ENCODE peak calls at places on chromosome 22, in four cellular contexts. M is A549, F is Karpas-422, Y is GM23338. D is an unnamed sample.

GRCh38 chr22:39183991-39184585 is 31.6 kb upstream of the CBX7 start:
- DNase-seq in Y (peak; percentile 63), F (peak; percentile 71), M (peak; percentile 29), D (no peak)

GRCh38 chr22:39070186-39070585 is 6.9 kb upstream of the APOBEC3G start:
- DNase-seq in Y (no peak), F (no peak), M (no peak), D (no peak)

GRCh38 chr22:28029201-28029948 is 110.3 kb upstream of the PITPNB start:
- DNase-seq in M (peak; percentile 35), F (no peak), Y (peak; percentile 24), D (no peak)

GRCh38 chr22:47693606-47694005 is 931.2 kb downstream of the TBC1D22A start:
- DNase-seq in F (no peak), M (no peak), Y (no peak), D (no peak)

GRCh38 chr22:47841166-47841565 is 1078.7 kb downstream of the TBC1D22A start:
- DNase-seq in F (no peak), M (no peak), Y (no peak), D (no peak)

GRCh38 chr22:43303751-43304150 is 39.4 kb downstream of the SCUBE1 start:
- DNase-seq in Y (no peak), F (no peak), M (no peak), D (no peak)

GRCh38 chr22:43726296-43726695 is 85.8 kb downstream of the EFCAB6 start:
- DNase-seq in Y (no peak), M (no peak), F (no peak), D (no peak)

GRCh38 chr22:33380789-33381530 is 322.8 kb upstream of the SYN3 start:
- DNase-seq in Y (no peak), F (no peak), M (peak; percentile 76), D (no peak)

GRCh38 chr22:19108807-19109197 is 13.4 kb downstream of the DGCR2 start:
- DNase-seq in M (no peak), F (no peak), Y (no peak), D (no peak)

GRCh38 chr22:19825904-19826618 is 28.6 kb downstream of the GNB1L start:
- DNase-seq in Y (no peak), F (no peak), M (no peak), D (no peak)

GRCh38 chr22:28544431-28544868 is 135.2 kb downstream of the TTC28 start:
- DNase-seq in M (no peak), Y (no peak), F (no peak), D (no peak)

GRCh38 chr22:24107668-24108067 is 73.6 kb upstream of the SUSD2 start:
- DNase-seq in Y (no peak), F (no peak), M (no peak), D (no peak)

DNA sequence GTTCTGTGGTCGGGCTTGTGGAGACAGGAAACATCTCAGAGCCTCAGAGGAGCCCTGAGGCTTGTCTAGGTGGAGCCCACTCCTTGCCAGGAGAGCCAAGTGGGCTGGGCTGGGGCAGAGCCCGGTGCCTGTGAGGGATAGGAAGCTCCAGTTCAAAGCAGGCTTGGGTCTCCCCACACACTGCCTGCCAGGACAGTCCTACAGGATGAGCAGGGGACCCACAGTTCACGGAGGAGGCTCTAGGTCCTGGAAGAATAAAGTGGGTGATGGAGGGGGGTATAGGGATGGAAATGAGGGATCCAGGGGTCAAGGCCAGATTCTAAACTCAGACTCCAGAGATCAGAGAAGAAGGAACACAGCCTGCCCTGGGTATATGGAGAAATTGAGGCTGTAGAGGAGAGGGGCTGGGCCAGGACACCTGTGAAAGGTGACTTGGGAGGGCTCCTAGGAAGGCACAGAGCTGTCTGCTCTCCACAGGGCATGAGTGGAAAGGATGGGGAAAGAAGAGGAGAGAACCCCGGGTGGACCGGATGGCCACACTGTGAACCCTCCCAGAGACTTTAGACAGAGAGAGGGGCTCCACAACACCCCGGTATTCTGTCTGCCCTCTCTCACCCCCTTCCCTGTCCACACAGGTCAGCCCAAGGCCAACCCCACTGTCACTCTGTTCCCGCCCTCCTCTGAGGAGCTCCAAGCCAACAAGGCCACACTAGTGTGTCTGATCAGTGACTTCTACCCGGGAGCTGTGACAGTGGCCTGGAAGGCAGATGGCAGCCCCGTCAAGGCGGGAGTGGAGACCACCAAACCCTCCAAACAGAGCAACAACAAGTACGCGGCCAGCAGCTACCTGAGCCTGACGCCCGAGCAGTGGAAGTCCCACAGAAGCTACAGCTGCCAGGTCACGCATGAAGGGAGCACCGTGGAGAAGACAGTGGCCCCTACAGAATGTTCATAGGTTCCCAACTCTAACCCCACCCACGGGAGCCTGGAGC is 7.4 kb downstream of the IGLL5 start:
- DNase-seq in F (no peak), Y (no peak), M (no peak), D (peak; percentile 76)
- H3K4me2 ChIP-seq in F (no peak overlapping the region), Y (no peak overlapping the region), M (no peak overlapping the region), D (peak overlapping the region; percentile 98)

DNA sequence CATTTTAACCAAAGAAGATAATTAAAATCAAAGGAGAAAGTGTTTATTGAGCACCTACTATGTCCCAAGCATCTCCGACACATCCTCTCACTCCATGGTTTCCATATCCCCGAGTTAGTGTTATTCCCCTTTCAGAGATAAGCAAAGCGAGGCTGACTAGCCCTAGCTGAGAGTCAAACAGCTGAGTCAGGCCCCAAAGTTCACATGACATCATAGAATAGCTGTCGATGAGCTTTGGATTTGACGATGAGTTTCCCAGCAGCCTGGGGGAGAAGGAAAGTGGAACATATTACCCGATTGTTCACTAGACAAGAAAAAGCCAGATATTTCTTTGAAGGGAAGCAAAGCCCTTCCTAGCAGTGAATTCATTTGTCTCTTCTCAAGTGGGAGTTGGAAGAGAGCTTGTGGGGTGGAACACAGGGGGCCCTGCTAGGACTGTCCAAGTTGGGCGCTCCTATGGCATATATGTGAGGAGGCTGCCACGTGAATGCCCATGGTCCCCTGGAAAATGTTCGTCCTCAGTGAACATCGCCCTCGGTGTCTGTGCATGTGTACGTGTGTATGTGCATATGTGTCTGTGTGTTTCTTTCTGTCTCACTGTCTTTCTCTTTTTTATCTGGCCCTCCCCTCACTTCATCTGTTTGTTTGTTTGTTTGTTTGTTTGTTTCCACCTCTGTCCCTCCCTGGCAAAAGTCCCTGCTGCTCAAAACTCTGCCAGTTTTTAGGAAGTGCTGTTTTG is 493 bp upstream of the CYTH4 start:
- DNase-seq in F (no peak), M (no peak), Y (no peak), D (no peak)
- H3K4me2 ChIP-seq in F (peak overlapping the region; percentile 86), M (no peak overlapping the region), Y (no peak overlapping the region), D (peak overlapping the region; percentile 87)

GRCh38 chr22:40466976-40467375 is 96.6 kb downstream of the SGSM3 start:
- DNase-seq in Y (no peak), M (no peak), F (no peak), D (no peak)

GRCh38 chr22:40462195-40462988 is 92.0 kb downstream of the SGSM3 start:
- DNase-seq in M (no peak), F (peak; percentile 67), Y (no peak), D (no peak)

GRCh38 chr22:40463727-40464126 is 93.3 kb downstream of the SGSM3 start:
- DNase-seq in F (peak; percentile 60), M (no peak), Y (no peak), D (no peak)

GRCh38 chr22:40463017-40463631 is 92.7 kb downstream of the SGSM3 start:
- DNase-seq in Y (no peak), M (no peak), F (peak; percentile 88), D (no peak)
- H3K4me2 ChIP-seq in Y (no peak overlapping the region), M (no peak overlapping the region), F (peak overlapping the region; percentile 77), D (no peak overlapping the region)

DNA sequence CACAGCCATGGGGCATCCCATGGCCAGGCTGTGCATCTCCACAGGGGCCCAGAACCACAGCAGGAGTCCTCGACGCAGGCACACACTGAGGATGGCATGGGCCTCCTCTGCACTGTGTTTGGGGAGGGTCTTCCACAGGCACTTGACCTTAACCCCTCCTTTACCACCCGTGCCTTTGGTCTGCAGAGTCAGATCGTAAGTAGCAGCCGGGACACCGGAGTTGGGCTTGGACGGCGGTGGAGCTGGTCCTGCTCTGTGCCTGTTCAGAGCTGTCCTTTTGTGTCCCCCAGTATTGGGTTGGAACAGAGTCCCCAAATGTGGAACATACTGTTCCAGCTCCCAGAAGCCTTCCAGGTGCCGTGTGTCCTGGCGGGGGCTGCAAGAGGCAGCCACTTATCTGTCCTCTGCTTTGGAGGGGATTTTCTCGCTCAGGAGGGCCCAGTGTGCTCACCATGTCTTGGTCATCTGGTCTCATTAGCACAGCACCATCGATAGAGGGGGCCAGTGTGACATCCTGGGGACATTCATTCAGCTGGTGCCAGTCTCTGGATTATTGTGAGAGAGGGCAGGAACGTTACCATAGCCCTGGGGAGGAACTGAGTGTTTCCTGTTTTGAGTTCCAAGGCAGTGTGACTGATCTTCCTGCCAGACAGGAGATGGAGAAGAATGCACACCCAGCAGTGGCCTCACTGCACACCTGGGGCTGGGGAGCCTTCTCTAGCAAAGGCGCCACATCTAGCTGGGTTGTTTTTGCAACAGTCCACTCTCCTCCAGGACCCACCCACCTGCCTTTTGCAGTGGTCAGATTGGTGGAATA is 12.4 kb downstream of the CRELD2 start:
- DNase-seq in F (peak; percentile 78), M (peak; percentile 77), Y (peak; percentile 43), D (peak; percentile 69)
- H3K4me2 ChIP-seq in F (no peak overlapping the region), M (no peak overlapping the region), Y (no peak overlapping the region), D (peak overlapping the region; percentile 24)

GRCh38 chr22:45295492-45295891 is 10.7 kb downstream of the UPK3A start:
- DNase-seq in M (no peak), Y (no peak), F (no peak), D (no peak)
- H3K4me2 ChIP-seq in M (no peak overlapping the region), Y (no peak overlapping the region), F (no peak overlapping the region), D (no peak overlapping the region)

GRCh38 chr22:45914309-45914708 is 62.7 kb downstream of the WNT7B start:
- DNase-seq in Y (no peak), F (no peak), M (peak; percentile 56), D (no peak)
- H3K4me2 ChIP-seq in Y (no peak overlapping the region), F (no peak overlapping the region), M (no peak overlapping the region), D (no peak overlapping the region)

GRCh38 chr22:40476341-40476740 is 105.9 kb downstream of the SGSM3 start:
- DNase-seq in Y (no peak), M (no peak), F (no peak), D (no peak)
- H3K4me2 ChIP-seq in Y (no peak overlapping the region), M (no peak overlapping the region), F (no peak overlapping the region), D (no peak overlapping the region)

DNA sequence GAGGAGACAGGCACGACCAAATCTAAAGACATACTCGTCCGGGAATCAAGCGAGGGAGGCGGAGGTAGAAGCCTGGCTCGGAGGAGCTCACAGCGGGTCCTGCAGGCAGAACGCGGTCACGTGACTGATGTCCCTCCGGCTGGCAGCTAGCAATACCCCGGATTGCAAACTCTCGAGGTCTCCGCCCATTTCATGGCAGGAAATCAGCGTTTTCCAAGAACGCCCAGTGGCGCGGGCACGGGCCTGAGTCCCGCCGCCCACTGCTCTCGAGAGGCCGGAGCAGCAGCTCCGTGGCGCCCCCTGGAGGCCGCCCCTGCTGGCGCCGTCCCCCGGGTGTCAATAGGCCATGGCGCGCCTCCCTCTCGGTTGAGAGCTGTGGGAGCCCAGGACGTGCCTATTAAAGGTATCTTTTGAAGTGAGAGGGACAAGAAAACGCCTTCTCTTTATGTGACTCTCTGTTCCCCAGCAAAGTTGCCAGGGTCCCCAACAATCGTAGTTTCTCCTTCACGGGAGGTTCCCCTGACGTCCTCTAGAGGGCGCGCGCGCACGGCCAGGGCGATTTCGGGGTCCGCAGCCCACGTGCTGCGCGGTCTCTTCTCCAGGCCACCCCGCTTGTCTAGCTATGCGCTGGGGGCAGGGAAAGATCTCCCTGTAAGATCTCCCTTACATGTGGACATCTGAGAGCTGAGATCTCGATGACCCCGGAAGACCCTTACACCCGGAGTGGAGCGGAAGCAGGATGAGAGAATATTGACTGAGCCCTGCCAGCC is 37.3 kb upstream of the RBFOX2 start:
- DNase-seq in M (peak; percentile 92), Y (peak; percentile 98), F (peak; percentile 76), D (peak; percentile 79)
- H3K4me2 ChIP-seq in M (peak overlapping the region; percentile 91), Y (peak overlapping the region; percentile 70), F (peak overlapping the region; percentile 35), D (peak overlapping the region; percentile 84)

D was measured in MM.1S.